ENCODE peak calls at places on chromosomes 12 and 14, in six cellular contexts. S is mammary epithelial cell, D is A549, W is HS-27A, O is RPMI7951, G is AG04450. F is an unnamed sample.

GRCh38 chr14:56581041-56581727 is 1.6 kb downstream of the TMEM260 start:
- DNase-seq in G (no peak), S (peak), D (no peak), O (no peak), W (no peak), F (no peak)

GRCh38 chr12:24539646-24540045 is 409.3 kb downstream of the BCAT1 start:
- DNase-seq in G (no peak), D (no peak), W (no peak), O (no peak), S (no peak), F (no peak)

GRCh38 chr12:78086553-78087362 is 256.1 kb downstream of the NAV3 start:
- DNase-seq in O (peak), G (no peak), S (no peak), W (no peak), D (peak), F (peak)

GRCh38 chr12:130423991-130424857 is 86.5 kb downstream of the PIWIL1 start:
- DNase-seq in W (no peak), G (no peak), D (no peak), S (no peak), O (no peak), F (no peak)

GRCh38 chr12:92472198-92472597 is 230.6 kb upstream of the PLEKHG7 start:
- DNase-seq in D (no peak), W (no peak), G (no peak), O (no peak), S (no peak), F (no peak)

GRCh38 chr12:108360487-108360886 is 21.4 kb upstream of the CMKLR1 start:
- DNase-seq in G (no peak), S (peak), W (no peak), D (no peak), O (peak), F (no peak)

GRCh38 chr14:71721791-71722190 is 210.4 kb upstream of the RGS6 start:
- DNase-seq in W (no peak), D (no peak), G (no peak), S (no peak), O (no peak), F (no peak)

GRCh38 chr12:84807249-84807648 is 105.3 kb downstream of the SLC6A15 start:
- DNase-seq in D (no peak), O (no peak), S (peak), W (no peak), G (no peak), F (peak)

GRCh38 chr14:58426819-58427288 is 477 bp downstream of the TIMM9 start:
- DNase-seq in D (peak), O (peak), S (no peak), G (no peak), W (peak), F (no peak)

GRCh38 chr14:105364100-105364708 is 34.1 kb upstream of the TEX22 start:
- DNase-seq in D (peak), S (peak), O (peak), W (no peak), G (peak), F (no peak)

GRCh38 chr14:51823706-51824105 is 36.7 kb upstream of the GNG2 start:
- DNase-seq in G (no peak), O (peak), S (peak), W (no peak), D (no peak), F (peak)

GRCh38 chr12:110971189-110971920 is 51.0 kb upstream of the MYL2 start:
- DNase-seq in O (no peak), D (no peak), W (no peak), S (no peak), G (no peak), F (no peak)

GRCh38 chr14:69770559-69770958 is 3.6 kb downstream of the SRSF5 start:
- DNase-seq in D (no peak), S (no peak), W (no peak), G (no peak), O (no peak), F (no peak)

GRCh38 chr14:85607571-85608219 is 77.8 kb downstream of the FLRT2 start:
- DNase-seq in W (no peak), D (no peak), O (peak), S (peak), G (peak), F (peak)

GRCh38 chr12:46680506-46680905 is 145.3 kb downstream of the SLC38A4 start:
- DNase-seq in O (no peak), D (no peak), S (no peak), G (no peak), W (no peak), F (no peak)

GRCh38 chr14:94779713-94780112 is 9.8 kb upstream of the GSC start:
- DNase-seq in G (no peak), O (no peak), S (no peak), D (no peak), W (no peak), F (no peak)

GRCh38 chr12:93772003-93772402 is 94.8 kb downstream of the CRADD start:
- DNase-seq in D (no peak), G (no peak), S (no peak), W (no peak), O (no peak), F (no peak)

GRCh38 chr12:89351489-89352241 is 636 bp downstream of the DUSP6 start:
- DNase-seq in S (no peak), D (peak), O (peak), W (no peak), G (no peak), F (no peak)

GRCh38 chr14:62599616-62600385 is 445.5 kb downstream of the KCNH5 start:
- DNase-seq in G (no peak), D (no peak), W (no peak), S (no peak), O (no peak), F (no peak)

GRCh38 chr14:103074699-103075341 is 9.2 kb upstream of the LBHD2 start:
- DNase-seq in G (no peak), D (peak), O (no peak), S (no peak), W (no peak), F (peak)

GRCh38 chr12:32558941-32559340 is 120.2 kb upstream of the DNM1L start:
- DNase-seq in W (no peak), S (no peak), D (no peak), G (no peak), O (peak), F (no peak)

GRCh38 chr12:47286676-47287075 is 206.9 kb upstream of the AMIGO2 start:
- DNase-seq in O (no peak), G (no peak), D (no peak), W (no peak), S (no peak), F (no peak)

GRCh38 chr12:54411398-54412241 is 7.4 kb downstream of the ITGA5 start:
- DNase-seq in W (peak), O (peak), D (no peak), G (peak), S (peak), F (peak)

GRCh38 chr12:92036771-92037453 is 108.7 kb downstream of the BTG1 start:
- DNase-seq in W (no peak), O (peak), G (no peak), S (peak), D (no peak), F (no peak)

GRCh38 chr14:65006251-65006721 is 19.6 kb downstream of the FNTB start:
- DNase-seq in D (no peak), S (no peak), G (no peak), O (peak), W (no peak), F (no peak)

GRCh38 chr12:64544371-64544770 is 65.9 kb upstream of the RASSF3 start:
- DNase-seq in O (no peak), W (no peak), S (no peak), D (no peak), G (no peak), F (no peak)

GRCh38 chr12:130111965-130112496 is 50.2 kb upstream of the FZD10 start:
- DNase-seq in W (no peak), S (no peak), O (no peak), G (no peak), D (no peak), F (no peak)

GRCh38 chr12:58844161-58844560 is 76.1 kb downstream of the LRIG3 start:
- DNase-seq in S (no peak), W (no peak), D (no peak), G (no peak), O (no peak), F (peak)

GRCh38 chr12:28951941-28952340 is 197.1 kb upstream of the FAR2 start:
- DNase-seq in W (no peak), S (no peak), O (no peak), D (no peak), G (no peak), F (peak)

GRCh38 chr14:90580381-90581335 is 183.8 kb downstream of the CALM1 start:
- DNase-seq in O (no peak), G (no peak), S (no peak), D (no peak), W (no peak), F (no peak)